ENCODE peak calls at places on chromosome 20, in four cellular contexts. W is A549, E is HepG2, N is GM12878. C is an unnamed sample.
A peak's percentile ranks its signal among the peaks of the same experiment; 100 is the strongest.

GRCh38 chr20:59778615-59779200 is 154.7 kb downstream of the SYCP2 start:
- DNase-seq in E (no peak), W (no peak), N (no peak), C (no peak)

GRCh38 chr20:57662313-57663240 is 42.4 kb upstream of the ZBP1 start:
- DNase-seq in W (no peak), E (no peak), N (no peak), C (peak; percentile 33)

GRCh38 chr20:1434571-1435336 is 31.9 kb downstream of the NSFL1C start:
- DNase-seq in N (peak; percentile 78), W (no peak), E (no peak), C (no peak)

GRCh38 chr20:46255440-46256104 is 52.7 kb downstream of the CDH22 start:
- DNase-seq in N (no peak), E (peak; percentile 64), W (no peak), C (peak; percentile 68)

GRCh38 chr20:22312744-22313346 is 271.5 kb downstream of the FOXA2 start:
- DNase-seq in E (peak; percentile 53), N (no peak), W (peak; percentile 56), C (peak; percentile 16)

GRCh38 chr20:34403063-34403827 is 40.2 kb downstream of the ITCH start:
- DNase-seq in E (peak; percentile 78), W (no peak), N (no peak), C (no peak)

GRCh38 chr20:57713505-57713903 is 3.7 kb upstream of the PMEPA1 start:
- DNase-seq in N (no peak), E (no peak), W (no peak), C (no peak)

GRCh38 chr20:33005132-33005566 is 916 bp upstream of the SUN5 start:
- DNase-seq in N (no peak), W (no peak), E (peak; percentile 72), C (no peak)

GRCh38 chr20:34582221-34582620 is 23.7 kb downstream of the MAP1LC3A start:
- DNase-seq in N (no peak), W (no peak), E (no peak), C (no peak)

GRCh38 chr20:53162251-53162835 is 190.2 kb downstream of the TSHZ2 start:
- DNase-seq in E (no peak), W (peak; percentile 18), N (no peak), C (no peak)

GRCh38 chr20:55103188-55103587 is 627.8 kb downstream of the DOK5 start:
- DNase-seq in W (no peak), E (no peak), N (no peak), C (no peak)

GRCh38 chr20:64254571-64255360 is 782 bp upstream of the PCMTD2 start:
- DNase-seq in E (no peak), W (no peak), N (no peak), C (no peak)

GRCh38 chr20:7716286-7716972 is 223.8 kb downstream of the HAO1 start:
- DNase-seq in N (no peak), W (no peak), E (no peak), C (no peak)

GRCh38 chr20:21074605-21075336 is 31.4 kb downstream of the LINC00237 start:
- DNase-seq in N (peak; percentile 50), W (no peak), E (no peak), C (no peak)

GRCh38 chr20:62725596-62726268 is 17.1 kb downstream of the NTSR1 start:
- DNase-seq in N (no peak), E (no peak), W (no peak), C (no peak)

GRCh38 chr20:47235853-47236638 is 120.5 kb downstream of the ZMYND8 start:
- DNase-seq in E (no peak), W (no peak), N (no peak), C (no peak)

GRCh38 chr20:34022154-34022842 is 28.6 kb downstream of the RALY start:
- DNase-seq in W (peak; percentile 78), N (peak; percentile 63), E (peak; percentile 72), C (peak; percentile 66)

GRCh38 chr20:47432251-47433210 is 69.2 kb upstream of the NCOA3 start:
- DNase-seq in E (peak; percentile 71), W (no peak), N (no peak), C (no peak)

GRCh38 chr20:44258226-44258890 is 11.2 kb downstream of the GDAP1L1 start:
- DNase-seq in E (no peak), W (no peak), N (no peak), C (no peak)

GRCh38 chr20:44268802-44269201 is 21.7 kb downstream of the GDAP1L1 start:
- DNase-seq in N (no peak), W (no peak), E (no peak), C (no peak)

GRCh38 chr20:44264287-44264686 is 17.2 kb downstream of the GDAP1L1 start:
- DNase-seq in E (no peak), W (no peak), N (no peak), C (no peak)
- TF ChIP-seq PBX3 in E (no peak), W (no peak), N (no peak), C (no peak)

DNA sequence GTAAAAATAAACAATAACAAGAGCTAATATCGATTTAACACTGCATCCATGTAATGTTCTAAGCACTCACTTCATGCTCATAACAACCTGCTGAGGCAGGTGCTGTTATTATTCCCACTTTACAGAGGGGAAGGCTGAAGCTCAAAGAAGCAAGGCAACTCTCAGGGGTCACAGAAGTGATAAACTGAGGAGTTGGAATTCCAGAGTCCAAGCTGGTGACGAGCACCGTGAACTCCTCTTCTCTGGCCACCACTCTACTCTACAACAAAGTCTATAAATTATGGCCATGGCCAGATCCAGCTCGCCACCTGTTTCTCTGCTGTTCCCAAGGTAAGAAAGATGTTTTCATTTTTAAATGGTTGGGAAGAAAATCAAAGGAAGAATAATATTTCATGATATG is 113.0 kb upstream of the KCNG1 start:
- DNase-seq in W (no peak), N (no peak), E (no peak), C (no peak)
- TF ChIP-seq PBX3 in W (no peak), N (no peak), E (no peak), C (no peak)

DNA sequence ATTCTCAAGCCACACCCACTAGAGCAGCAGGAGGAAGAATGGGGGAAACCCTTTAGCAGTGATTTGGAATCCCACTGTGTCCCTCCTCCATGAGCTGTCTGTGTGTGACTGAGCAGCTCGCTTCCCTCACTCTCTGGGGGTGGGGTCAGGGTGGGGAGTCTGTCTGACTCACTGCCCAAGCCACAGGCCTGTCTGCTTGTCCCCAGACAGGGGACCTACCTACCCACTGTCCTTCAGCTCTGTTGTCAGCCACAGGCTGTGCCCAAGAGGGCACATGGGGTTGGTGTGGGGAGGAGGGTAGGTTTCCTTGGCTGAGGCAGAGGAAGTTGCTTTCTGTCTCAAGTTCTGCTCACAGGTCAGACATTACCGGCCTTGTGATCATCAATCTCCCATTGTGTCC is 127.0 kb downstream of the MAFB start:
- DNase-seq in E (no peak), W (no peak), N (no peak), C (no peak)
- TF ChIP-seq PBX3 in E (no peak), W (no peak), N (no peak), C (no peak)

GRCh38 chr20:39829255-39829654 is 859.8 kb downstream of the MAFB start:
- DNase-seq in E (no peak), N (no peak), W (no peak), C (no peak)
- TF ChIP-seq PBX3 in E (no peak), N (no peak), W (no peak), C (no peak)

GRCh38 chr20:37423545-37423944 is 77.6 kb downstream of the SRC start:
- DNase-seq in N (no peak), W (no peak), E (no peak), C (no peak)
- TF ChIP-seq PBX3 in N (no peak), W (no peak), E (no peak), C (no peak)

C was measured in SK-N-SH.